ENCODE peak calls at places on chromosomes 2 and 18, in six cellular contexts. W is HCT116, E is GM12878, S is K562, Z is H1, T is HepG2. M is an unnamed sample.
A peak's percentile ranks its signal among the peaks of the same experiment; 100 is the strongest.

GRCh38 chr2:215981135-215981534 is 32.2 kb downstream of the MREG start:
- DNase-seq in W (no peak), E (no peak), S (no peak), Z (no peak), T (peak; percentile 36), M (no peak)

GRCh38 chr2:17583646-17584045 is 43.1 kb downstream of the VSNL1 start:
- DNase-seq in W (no peak), E (no peak), S (no peak), Z (no peak), T (no peak), M (no peak)

GRCh38 chr2:108921096-108922030 is 67.7 kb downstream of the EDAR start:
- DNase-seq in W (no peak), E (no peak), S (no peak), Z (no peak), T (no peak), M (no peak)

GRCh38 chr2:23096905-23097602 is 287.9 kb upstream of the KLHL29 start:
- DNase-seq in W (no peak), E (no peak), S (no peak), Z (no peak), T (no peak), M (no peak)

GRCh38 chr2:192697880-192698279 is 503.1 kb upstream of the TMEFF2 start:
- DNase-seq in W (no peak), E (no peak), S (no peak), Z (no peak), T (no peak), M (no peak)

GRCh38 chr2:28004086-28004485 is 113.6 kb downstream of the BABAM2 start:
- DNase-seq in W (no peak), E (no peak), S (no peak), Z (no peak), T (no peak), M (no peak)

GRCh38 chr2:99852376-99852934 is 289.9 kb downstream of the AFF3 start:
- DNase-seq in W (no peak), E (no peak), S (no peak), Z (no peak), T (no peak), M (no peak)

GRCh38 chr18:79518028-79518682 is 122.4 kb downstream of the NFATC1 start:
- DNase-seq in W (no peak), E (no peak), S (no peak), Z (no peak), T (no peak), M (no peak)

GRCh38 chr2:20343128-20343527 is 7.5 kb downstream of the PUM2 start:
- DNase-seq in W (no peak), E (no peak), S (peak; percentile 27), Z (no peak), T (no peak), M (no peak)

GRCh38 chr2:61928816-61929471 is 23.5 kb downstream of the COMMD1 start:
- DNase-seq in W (no peak), E (no peak), S (peak; percentile 31), Z (no peak), T (peak; percentile 70), M (no peak)

GRCh38 chr2:95346236-95346737 is 49.1 kb downstream of the KCNIP3 start:
- DNase-seq in W (no peak), E (no peak), S (peak; percentile 78), Z (no peak), T (no peak), M (no peak)

GRCh38 chr2:197626965-197627629 is 48.3 kb downstream of the RFTN2 start:
- DNase-seq in W (no peak), E (no peak), S (no peak), Z (no peak), T (no peak), M (no peak)

GRCh38 chr2:113895301-113895700 is 5.4 kb downstream of the ACTR3 start:
- DNase-seq in W (no peak), E (no peak), S (peak; percentile 21), Z (no peak), T (no peak), M (no peak)

GRCh38 chr2:136246086-136246669 is 128.2 kb upstream of the CXCR4 start:
- DNase-seq in W (peak; percentile 53), E (peak; percentile 60), S (no peak), Z (peak; percentile 58), T (peak; percentile 16), M (no peak)

GRCh38 chr2:234999740-235000425 is 48.1 kb downstream of the SH3BP4 start:
- DNase-seq in W (no peak), E (no peak), S (no peak), Z (no peak), T (no peak), M (no peak)

GRCh38 chr2:112141623-112142001 is 3.4 kb downstream of the FBLN7 start:
- DNase-seq in W (no peak), E (no peak), S (no peak), Z (no peak), T (no peak), M (no peak)

GRCh38 chr2:160940271-160940670 is 220.0 kb upstream of the TANK start:
- DNase-seq in W (no peak), E (no peak), S (no peak), Z (no peak), T (no peak), M (no peak)

GRCh38 chr2:197079832-197080555 is 153.5 kb upstream of the PGAP1 start:
- DNase-seq in W (no peak), E (no peak), S (no peak), Z (no peak), T (no peak), M (no peak)

GRCh38 chr2:150710916-150711315 is 223.4 kb upstream of the RND3 start:
- DNase-seq in W (no peak), E (no peak), S (no peak), Z (no peak), T (no peak), M (no peak)

GRCh38 chr2:162916286-162916801 is 77.8 kb upstream of the KCNH7 start:
- DNase-seq in W (no peak), E (no peak), S (no peak), Z (no peak), T (no peak), M (no peak)

GRCh38 chr2:203812294-203813221 is 55.0 kb upstream of the CTLA4 start:
- DNase-seq in W (no peak), E (no peak), S (no peak), Z (no peak), T (peak; percentile 91), M (no peak)

GRCh38 chr2:203815541-203815898 is 52.1 kb upstream of the CTLA4 start:
- DNase-seq in W (no peak), E (no peak), S (no peak), Z (no peak), T (no peak), M (no peak)

GRCh38 chr2:203813684-203814083 is 53.9 kb upstream of the CTLA4 start:
- DNase-seq in W (no peak), E (no peak), S (no peak), Z (no peak), T (peak; percentile 74), M (no peak)

GRCh38 chr2:203817147-203817546 is 50.4 kb upstream of the CTLA4 start:
- DNase-seq in W (no peak), E (no peak), S (no peak), Z (no peak), T (no peak), M (no peak)

DNA sequence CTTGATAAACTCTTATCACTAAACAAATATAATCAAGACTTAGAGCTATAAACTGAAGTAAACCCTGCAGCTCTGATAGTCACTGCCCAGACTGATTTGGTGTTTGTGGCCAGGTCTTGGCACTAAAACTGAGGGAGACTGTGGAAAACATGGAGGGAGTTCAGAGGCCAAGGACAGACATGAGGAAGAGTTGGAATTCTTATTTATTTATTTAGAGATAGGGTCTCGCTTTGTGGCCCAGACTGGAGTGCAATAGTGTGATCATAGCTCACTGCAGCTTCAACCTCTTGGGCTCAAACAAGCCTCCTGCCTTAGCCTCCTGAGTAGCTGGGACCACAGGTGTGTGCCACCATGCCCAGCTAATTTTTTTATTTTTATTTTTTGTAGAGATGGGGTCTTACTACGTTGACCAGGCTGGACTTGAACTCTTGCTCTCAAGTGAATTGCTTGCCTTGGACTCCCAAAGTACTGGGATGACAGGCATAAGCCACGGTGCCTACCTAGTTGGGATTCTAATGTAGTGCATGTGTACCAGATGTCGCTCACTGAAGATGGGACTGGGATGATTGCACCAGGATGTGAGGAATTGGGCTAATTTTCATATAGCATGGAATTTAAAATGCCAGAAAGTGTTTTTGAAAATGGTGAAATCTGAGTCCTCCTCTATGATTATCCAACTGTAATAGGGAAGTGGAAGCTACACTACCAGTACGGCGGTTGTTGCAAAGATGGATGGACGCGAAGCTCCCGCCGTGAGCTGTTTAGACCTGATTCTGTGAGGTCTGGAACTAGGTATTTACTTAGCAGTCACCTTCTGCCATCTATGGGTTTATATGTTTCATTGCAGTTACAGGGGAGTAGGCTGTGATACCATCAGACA is 52.7 kb upstream of the CTLA4 start:
- DNase-seq in W (peak; percentile 50), E (no peak), S (peak; percentile 35), Z (no peak), T (peak; percentile 88), M (peak; percentile 47)
- TF ChIP-seq ZNF274 in W (no peak), E (no peak), S (no peak), Z (no peak), T (no peak), M (no peak)

DNA sequence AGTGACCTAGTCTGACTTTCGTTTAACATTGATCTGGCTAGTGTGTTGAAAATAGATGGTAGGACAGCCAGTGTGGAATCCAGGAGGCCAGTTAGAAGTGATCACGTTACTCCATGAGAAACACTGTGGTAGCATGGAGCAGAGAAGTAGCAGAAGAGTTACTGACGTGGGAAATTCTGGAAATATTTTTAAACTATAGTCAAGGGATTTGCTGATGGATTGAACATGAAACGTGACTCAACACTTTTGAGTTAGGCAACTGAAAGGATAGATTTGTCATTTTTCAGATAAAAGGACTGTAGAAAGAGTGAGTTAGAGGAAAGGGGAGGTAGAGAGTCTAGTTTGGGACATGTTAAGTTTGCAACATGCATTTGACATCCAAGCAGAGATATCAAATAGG is 130.4 kb downstream of the IRS1 start:
- DNase-seq in W (no peak), E (no peak), S (no peak), Z (no peak), T (no peak), M (no peak)
- H3K4me1 ChIP-seq in W (peaks cover 66% of the 10 kb centered on the region), E (no peaks in the 10 kb centered on the region), S (no peaks in the 10 kb centered on the region), Z (no peaks in the 10 kb centered on the region), T (peaks cover 22% of the 10 kb centered on the region), M (no peaks in the 10 kb centered on the region)

DNA sequence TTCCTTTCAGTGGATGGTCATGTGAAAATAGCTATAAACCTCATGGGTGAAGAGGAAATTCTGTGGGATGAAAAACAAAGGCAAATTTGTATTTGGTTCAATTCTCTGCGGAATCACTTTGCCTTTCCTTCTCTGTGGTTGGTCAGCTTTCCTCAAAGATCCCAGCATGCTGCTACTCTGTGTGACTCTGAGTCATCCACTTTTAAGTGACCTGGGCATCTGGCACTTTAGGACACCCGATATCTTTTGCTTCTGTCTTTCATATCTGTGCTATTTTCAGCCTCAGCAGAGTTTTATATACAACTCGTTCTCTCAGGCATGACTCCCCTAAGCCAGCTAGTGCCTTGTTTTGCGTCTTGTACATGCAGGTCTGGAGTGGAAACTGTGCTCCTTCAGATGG is 217.0 kb upstream of the PIEZO2 start:
- DNase-seq in W (no peak), E (no peak), S (no peak), Z (no peak), T (no peak), M (no peak)
- TF ChIP-seq YY1 in W (no peak), E (no peak), S (no peak), Z (no peak), T (no peak), M (no peak)

DNA sequence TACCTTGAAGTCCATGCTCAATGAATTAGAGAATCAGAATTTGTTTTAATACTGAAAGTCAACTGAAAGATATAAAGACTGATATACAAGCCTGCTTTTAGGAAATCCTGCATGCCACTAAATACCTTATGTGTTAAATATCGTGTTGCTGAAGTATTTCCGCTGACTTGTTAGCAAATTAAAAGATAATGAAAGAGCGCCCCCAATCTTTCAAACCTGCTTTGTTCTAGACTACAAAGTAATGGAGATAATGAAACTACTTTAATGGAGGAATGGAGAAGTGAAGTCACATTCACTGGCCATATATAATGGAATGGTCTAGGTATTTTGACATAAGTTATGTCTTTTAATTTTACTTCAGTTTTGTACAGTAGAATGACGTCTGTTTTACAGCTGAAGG is 95.7 kb downstream of the ASXL3 start:
- DNase-seq in W (no peak), E (no peak), S (no peak), Z (no peak), T (no peak), M (no peak)
- TF ChIP-seq ZNF274 in W (no peak), E (no peak), S (no peak), Z (no peak), T (no peak), M (no peak)